ENCODE peak calls at places on chromosomes 5 and 9, in six cellular contexts. One of them, this sample, is unnamed.

GRCh38 chr9:1198085-1198484 is 147.9 kb downstream of the DMRT2 start:
- DNase-seq in IMR-90: peak
- DNase-seq in mesenchymal stem cell: no peak
- DNase-seq in mesendoderm: no peak
- DNase-seq in neuronal stem cell: no peak
- DNase-seq in H1: no peak
- DNase-seq in this sample: no peak

GRCh38 chr5:179370490-179371122 is 25.3 kb upstream of the ADAMTS2 start:
- DNase-seq in mesenchymal stem cell: no peak
- DNase-seq in H1: no peak
- DNase-seq in IMR-90: no peak
- DNase-seq in neuronal stem cell: no peak
- DNase-seq in mesendoderm: no peak
- DNase-seq in this sample: no peak

GRCh38 chr5:143837306-143837848 is 25.4 kb downstream of the HMHB1 start:
- DNase-seq in H1: no peak
- DNase-seq in neuronal stem cell: no peak
- DNase-seq in mesendoderm: no peak
- DNase-seq in mesenchymal stem cell: peak
- DNase-seq in IMR-90: peak
- DNase-seq in this sample: no peak

GRCh38 chr9:97918641-97919040 is 3.7 kb downstream of the TRMO start:
- DNase-seq in mesenchymal stem cell: no peak
- DNase-seq in IMR-90: no peak
- DNase-seq in mesendoderm: no peak
- DNase-seq in H1: no peak
- DNase-seq in neuronal stem cell: no peak
- DNase-seq in this sample: no peak

GRCh38 chr5:157718529-157718928 is 12.7 kb upstream of the THG1L start:
- DNase-seq in H1: no peak
- DNase-seq in mesendoderm: peak
- DNase-seq in mesenchymal stem cell: peak
- DNase-seq in neuronal stem cell: no peak
- DNase-seq in IMR-90: peak
- DNase-seq in this sample: no peak

GRCh38 chr9:130232899-130233586 is 32.5 kb upstream of the HMCN2 start:
- DNase-seq in mesenchymal stem cell: no peak
- DNase-seq in IMR-90: no peak
- DNase-seq in mesendoderm: no peak
- DNase-seq in neuronal stem cell: no peak
- DNase-seq in H1: no peak
- DNase-seq in this sample: peak

GRCh38 chr5:145484195-145484594 is 350.9 kb downstream of the PRELID2 start:
- DNase-seq in mesenchymal stem cell: peak
- DNase-seq in mesendoderm: no peak
- DNase-seq in neuronal stem cell: no peak
- DNase-seq in IMR-90: peak
- DNase-seq in H1: no peak
- DNase-seq in this sample: no peak

GRCh38 chr5:145811834-145812625 is 23.1 kb downstream of the PRELID2 start:
- DNase-seq in mesendoderm: peak
- DNase-seq in mesenchymal stem cell: peak
- DNase-seq in neuronal stem cell: no peak
- DNase-seq in H1: no peak
- DNase-seq in IMR-90: peak
- DNase-seq in this sample: no peak

GRCh38 chr9:4886698-4887097 is 94.0 kb downstream of the RCL1 start:
- DNase-seq in mesenchymal stem cell: no peak
- DNase-seq in mesendoderm: no peak
- DNase-seq in neuronal stem cell: peak
- DNase-seq in IMR-90: no peak
- DNase-seq in H1: no peak
- DNase-seq in this sample: no peak

GRCh38 chr9:135591491-135592330 is 30.2 kb downstream of the PAEP start:
- DNase-seq in mesenchymal stem cell: no peak
- DNase-seq in H1: no peak
- DNase-seq in IMR-90: no peak
- DNase-seq in neuronal stem cell: no peak
- DNase-seq in mesendoderm: no peak
- DNase-seq in this sample: peak

GRCh38 chr5:19739691-19740090 is 248.3 kb downstream of the CDH18 start:
- DNase-seq in neuronal stem cell: peak
- DNase-seq in mesenchymal stem cell: no peak
- DNase-seq in IMR-90: no peak
- DNase-seq in H1: no peak
- DNase-seq in mesendoderm: no peak
- DNase-seq in this sample: no peak

GRCh38 chr5:141705503-141705902 is 23.5 kb upstream of the ARAP3 start:
- DNase-seq in mesendoderm: no peak
- DNase-seq in mesenchymal stem cell: no peak
- DNase-seq in IMR-90: no peak
- DNase-seq in H1: no peak
- DNase-seq in neuronal stem cell: no peak
- DNase-seq in this sample: no peak

GRCh38 chr5:44002381-44002901 is 386.8 kb downstream of the FGF10 start:
- DNase-seq in H1: no peak
- DNase-seq in mesendoderm: no peak
- DNase-seq in neuronal stem cell: no peak
- DNase-seq in IMR-90: peak
- DNase-seq in mesenchymal stem cell: peak
- DNase-seq in this sample: no peak

GRCh38 chr9:83633676-83634075 is 10.7 kb downstream of the IDNK start:
- DNase-seq in H1: no peak
- DNase-seq in IMR-90: no peak
- DNase-seq in mesenchymal stem cell: no peak
- DNase-seq in neuronal stem cell: no peak
- DNase-seq in mesendoderm: no peak
- DNase-seq in this sample: no peak

GRCh38 chr9:131530546-131530929 is 525 bp downstream of the UCK1 start:
- DNase-seq in IMR-90: peak
- DNase-seq in mesendoderm: peak
- DNase-seq in neuronal stem cell: peak
- DNase-seq in H1: no peak
- DNase-seq in mesenchymal stem cell: peak
- DNase-seq in this sample: no peak

GRCh38 chr9:108486791-108487190 is 369.0 kb downstream of the ACTL7B start:
- DNase-seq in mesenchymal stem cell: peak
- DNase-seq in IMR-90: no peak
- DNase-seq in neuronal stem cell: no peak
- DNase-seq in mesendoderm: no peak
- DNase-seq in H1: no peak
- DNase-seq in this sample: no peak

GRCh38 chr5:56763711-56764466 is 51.5 kb upstream of the MAP3K1 start:
- DNase-seq in mesenchymal stem cell: peak
- DNase-seq in mesendoderm: peak
- DNase-seq in IMR-90: peak
- DNase-seq in H1: no peak
- DNase-seq in neuronal stem cell: no peak
- DNase-seq in this sample: no peak

GRCh38 chr5:177600458-177601018 is 606 bp downstream of the B4GALT7 start:
- DNase-seq in IMR-90: peak
- DNase-seq in mesendoderm: no peak
- DNase-seq in neuronal stem cell: no peak
- DNase-seq in mesenchymal stem cell: peak
- DNase-seq in H1: no peak
- DNase-seq in this sample: no peak

GRCh38 chr5:177603631-177604030 is 3.7 kb downstream of the B4GALT7 start:
- DNase-seq in H1: no peak
- DNase-seq in mesendoderm: no peak
- DNase-seq in neuronal stem cell: no peak
- DNase-seq in mesenchymal stem cell: no peak
- DNase-seq in IMR-90: no peak
- DNase-seq in this sample: no peak

GRCh38 chr5:177602458-177602830 is 2.5 kb downstream of the B4GALT7 start:
- DNase-seq in IMR-90: no peak
- DNase-seq in neuronal stem cell: no peak
- DNase-seq in mesendoderm: no peak
- DNase-seq in H1: no peak
- DNase-seq in mesenchymal stem cell: no peak
- DNase-seq in this sample: no peak

GRCh38 chr5:177601577-177602457 is 1.9 kb downstream of the B4GALT7 start:
- DNase-seq in mesendoderm: peak
- DNase-seq in neuronal stem cell: no peak
- DNase-seq in H1: no peak
- DNase-seq in mesenchymal stem cell: peak
- DNase-seq in IMR-90: no peak
- DNase-seq in this sample: no peak

DNA sequence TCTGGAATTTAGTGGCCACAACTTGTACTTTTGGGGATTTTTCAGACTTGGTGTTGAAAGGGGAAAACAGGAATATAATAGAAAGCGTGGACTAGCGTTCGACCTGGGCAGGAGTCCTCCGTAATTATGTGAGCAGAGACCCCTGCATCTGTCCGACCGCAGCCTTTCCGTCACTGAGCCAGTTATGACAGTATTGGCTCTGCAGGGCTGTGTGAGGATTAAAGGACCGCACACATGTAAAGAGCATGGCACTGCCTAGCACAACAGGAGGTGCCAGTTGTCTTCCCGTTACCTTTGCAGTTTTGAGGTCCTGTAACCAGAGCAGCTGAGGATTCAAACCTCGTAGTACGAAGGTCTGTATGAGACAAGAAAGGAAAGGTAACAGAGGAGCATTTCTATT is 1.2 kb downstream of the B4GALT7 start:
- DNase-seq in H1: no peak
- DNase-seq in IMR-90: no peak
- DNase-seq in neuronal stem cell: no peak
- DNase-seq in mesendoderm: no peak
- DNase-seq in mesenchymal stem cell: no peak
- DNase-seq in this sample: no peak
- H3K23ac ChIP-seq in H1: no peak
- H3K23ac ChIP-seq in IMR-90: peak
- H3K23ac ChIP-seq in neuronal stem cell: no peak
- H3K23ac ChIP-seq in mesendoderm: no peak
- H3K23ac ChIP-seq in mesenchymal stem cell: peak
- H3K23ac ChIP-seq in this sample: no peak

DNA sequence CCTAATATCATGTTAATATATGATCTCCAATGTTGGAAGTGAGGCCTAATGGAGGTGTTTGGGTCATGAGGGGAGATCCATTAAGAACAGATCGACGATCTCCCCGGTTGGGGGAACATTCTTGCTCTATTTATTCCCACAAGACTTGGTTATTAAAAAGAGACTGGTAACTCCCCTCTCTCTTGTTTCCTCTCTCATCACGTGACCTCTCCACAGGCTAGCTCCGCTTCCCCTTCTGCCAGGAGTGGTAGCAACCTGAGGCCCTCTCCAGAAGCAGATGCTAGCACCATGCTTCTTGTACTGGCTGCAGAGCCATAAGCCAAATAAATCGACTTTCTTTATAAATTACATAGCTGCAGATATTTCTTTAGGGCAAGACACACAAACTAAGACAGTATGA is 794.4 kb downstream of the MTRR start:
- DNase-seq in IMR-90: no peak
- DNase-seq in H1: no peak
- DNase-seq in mesenchymal stem cell: no peak
- DNase-seq in neuronal stem cell: no peak
- DNase-seq in mesendoderm: no peak
- DNase-seq in this sample: no peak
- H3K23ac ChIP-seq in IMR-90: no peak
- H3K23ac ChIP-seq in H1: no peak
- H3K23ac ChIP-seq in mesenchymal stem cell: no peak
- H3K23ac ChIP-seq in neuronal stem cell: no peak
- H3K23ac ChIP-seq in mesendoderm: no peak
- H3K23ac ChIP-seq in this sample: no peak

DNA sequence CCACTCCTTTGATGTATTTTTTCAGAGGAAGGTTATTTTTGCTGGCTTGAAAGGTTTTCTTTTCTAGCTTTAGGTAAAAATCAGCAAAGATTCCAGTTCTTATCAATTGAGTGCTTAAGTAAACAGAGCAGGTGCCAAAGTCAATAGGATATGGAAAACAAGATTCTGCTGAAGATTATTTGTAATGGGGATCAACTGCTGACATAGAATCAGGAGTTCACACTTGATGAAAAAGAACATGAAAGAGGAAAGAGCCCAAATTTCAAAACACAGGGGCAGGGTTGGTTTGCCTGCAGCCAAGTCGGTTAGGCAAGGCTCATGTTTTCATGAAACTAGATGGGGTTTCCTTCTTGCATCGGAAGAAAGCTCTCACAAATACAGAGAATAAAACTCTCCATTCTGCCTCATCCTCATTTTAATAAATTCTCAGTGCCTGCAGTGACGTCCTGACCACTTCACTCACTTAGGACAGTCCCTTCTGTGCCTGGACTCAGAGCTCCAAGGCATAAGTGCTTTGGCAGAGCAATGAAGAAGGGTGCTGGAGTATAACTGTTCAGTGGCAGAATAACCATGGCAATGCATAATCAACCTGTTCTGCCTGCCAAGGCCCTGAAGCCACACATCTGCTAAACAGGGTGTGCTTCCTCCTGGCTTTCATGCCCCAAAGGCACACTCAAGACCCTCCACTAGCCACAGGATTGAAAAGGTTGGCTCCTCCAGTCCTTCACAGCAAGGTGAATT is 179.6 kb downstream of the GNAQ start:
- DNase-seq in mesendoderm: no peak
- DNase-seq in H1: no peak
- DNase-seq in mesenchymal stem cell: no peak
- DNase-seq in neuronal stem cell: no peak
- DNase-seq in IMR-90: no peak
- DNase-seq in this sample: no peak
- H3K23ac ChIP-seq in mesendoderm: peak
- H3K23ac ChIP-seq in H1: no peak
- H3K23ac ChIP-seq in mesenchymal stem cell: no peak
- H3K23ac ChIP-seq in neuronal stem cell: no peak
- H3K23ac ChIP-seq in IMR-90: no peak
- H3K23ac ChIP-seq in this sample: no peak

DNA sequence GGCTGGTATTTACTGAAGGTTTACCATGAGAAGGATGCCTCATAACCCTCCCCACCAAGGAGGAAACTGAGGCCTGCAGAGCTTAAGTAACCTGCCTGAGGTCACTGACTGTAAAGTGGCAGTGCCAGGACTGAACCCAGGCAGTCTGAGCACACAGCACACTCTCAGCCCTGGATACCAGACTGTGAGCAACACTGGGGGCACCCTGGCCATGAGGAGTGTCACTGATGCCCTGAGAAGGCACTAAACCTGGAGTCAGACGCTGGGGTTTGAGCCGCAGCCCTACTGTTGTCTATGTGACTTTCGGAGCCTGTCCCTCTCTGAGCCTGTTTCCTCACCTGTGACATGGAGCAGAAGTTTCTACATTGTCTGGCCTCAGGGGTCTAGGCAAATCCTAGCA is 36.2 kb downstream of the B4GALT1 start:
- DNase-seq in mesenchymal stem cell: no peak
- DNase-seq in mesendoderm: no peak
- DNase-seq in neuronal stem cell: no peak
- DNase-seq in H1: no peak
- DNase-seq in IMR-90: no peak
- DNase-seq in this sample: no peak
- H3K23ac ChIP-seq in mesenchymal stem cell: no peak
- H3K23ac ChIP-seq in mesendoderm: no peak
- H3K23ac ChIP-seq in neuronal stem cell: no peak
- H3K23ac ChIP-seq in H1: no peak
- H3K23ac ChIP-seq in IMR-90: no peak
- H3K23ac ChIP-seq in this sample: no peak

GRCh38 chr5:167255931-167256330 is 1035.5 kb upstream of the WWC1 start:
- DNase-seq in mesendoderm: no peak
- DNase-seq in H1: no peak
- DNase-seq in IMR-90: no peak
- DNase-seq in mesenchymal stem cell: no peak
- DNase-seq in neuronal stem cell: no peak
- DNase-seq in this sample: no peak
- H3K23ac ChIP-seq in mesendoderm: no peak
- H3K23ac ChIP-seq in H1: no peak
- H3K23ac ChIP-seq in IMR-90: no peak
- H3K23ac ChIP-seq in mesenchymal stem cell: no peak
- H3K23ac ChIP-seq in neuronal stem cell: no peak
- H3K23ac ChIP-seq in this sample: no peak

This sample was measured in H9.